ENCODE peak calls at places on chromosomes 7 and 10, in four cellular contexts. J is A549; T is CD8-positive, alpha-beta T cell; D is adrenal gland. W is an unnamed sample.

GRCh38 chr7:4631021-4631663 is 51.0 kb upstream of the FOXK1 start:
- DNase-seq in J (no peak), T (no peak), D (no peak), W (no peak)

GRCh38 chr10:16439294-16439693 is 2.5 kb downstream of the PTER start:
- DNase-seq in J (no peak), T (no peak), D (peak; percentile 32), W (no peak)

GRCh38 chr7:79528421-79528820 is 75.0 kb upstream of the MAGI2 start:
- DNase-seq in J (no peak), T (no peak), D (no peak), W (no peak)

GRCh38 chr7:114630186-114630824 is 215.7 kb downstream of the FOXP2 start:
- DNase-seq in J (no peak), T (no peak), D (no peak), W (no peak)

GRCh38 chr7:141257597-141257996 is 183.7 kb downstream of the TMEM178B start:
- DNase-seq in J (no peak), T (no peak), D (no peak), W (no peak)

GRCh38 chr10:44385726-44386438 is 985 bp upstream of the CXCL12 start:
- DNase-seq in J (no peak), T (no peak), D (no peak), W (peak; percentile 33)

GRCh38 chr10:78597791-78598555 is 470.8 kb upstream of the ZMIZ1 start:
- DNase-seq in J (no peak), T (no peak), D (no peak), W (no peak)

GRCh38 chr10:22308390-22308789 is 7.8 kb upstream of the COMMD3 start:
- DNase-seq in J (peak; percentile 46), T (no peak), D (no peak), W (no peak)

GRCh38 chr7:44176486-44176885 is 12.8 kb downstream of the GCK start:
- DNase-seq in J (no peak), T (no peak), D (no peak), W (no peak)

DNA sequence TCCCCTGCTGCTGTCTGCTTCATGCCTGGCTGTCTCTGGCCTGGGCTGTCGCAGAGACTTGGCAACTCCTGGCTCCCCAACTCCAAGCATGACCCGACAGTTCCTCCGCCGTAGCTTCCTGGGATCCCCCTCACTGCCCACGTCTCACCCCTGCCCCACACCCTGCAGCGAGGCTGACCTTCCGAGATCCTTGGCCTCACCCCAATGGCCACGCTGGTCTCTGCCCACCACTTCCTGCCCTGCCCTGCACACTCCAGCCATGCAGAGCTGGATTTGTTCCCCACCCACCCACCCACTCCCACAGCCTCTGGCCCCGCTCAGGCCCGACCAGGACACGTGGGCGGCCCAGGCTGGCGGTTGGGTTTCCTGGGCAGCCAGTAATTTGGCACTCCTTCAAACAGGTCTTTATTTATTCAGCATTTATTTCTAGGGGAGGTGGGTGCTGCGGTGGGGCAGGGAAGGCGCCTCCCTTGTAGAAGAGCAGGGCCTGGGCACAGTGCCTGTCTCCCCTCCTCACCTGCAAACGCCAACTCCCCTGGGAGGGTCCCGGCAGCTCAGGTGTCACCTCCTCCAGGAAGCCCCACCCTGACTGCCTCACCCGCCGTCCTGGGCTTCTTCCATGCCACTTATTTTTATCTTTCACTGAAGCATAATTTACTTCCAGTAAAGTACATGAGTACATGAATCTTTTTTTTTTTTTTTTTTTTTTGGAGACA is 25.5 kb downstream of the GTF2IRD1 start:
- DNase-seq in J (no peak), T (no peak), D (peak; percentile 54), W (no peak)
- H3K4me1 ChIP-seq in J (peaks cover 97% of the 10 kb centered on the region), T (no peaks in the 10 kb centered on the region), D (peaks cover 60% of the 10 kb centered on the region), W (peaks cover 56% of the 10 kb centered on the region)

DNA sequence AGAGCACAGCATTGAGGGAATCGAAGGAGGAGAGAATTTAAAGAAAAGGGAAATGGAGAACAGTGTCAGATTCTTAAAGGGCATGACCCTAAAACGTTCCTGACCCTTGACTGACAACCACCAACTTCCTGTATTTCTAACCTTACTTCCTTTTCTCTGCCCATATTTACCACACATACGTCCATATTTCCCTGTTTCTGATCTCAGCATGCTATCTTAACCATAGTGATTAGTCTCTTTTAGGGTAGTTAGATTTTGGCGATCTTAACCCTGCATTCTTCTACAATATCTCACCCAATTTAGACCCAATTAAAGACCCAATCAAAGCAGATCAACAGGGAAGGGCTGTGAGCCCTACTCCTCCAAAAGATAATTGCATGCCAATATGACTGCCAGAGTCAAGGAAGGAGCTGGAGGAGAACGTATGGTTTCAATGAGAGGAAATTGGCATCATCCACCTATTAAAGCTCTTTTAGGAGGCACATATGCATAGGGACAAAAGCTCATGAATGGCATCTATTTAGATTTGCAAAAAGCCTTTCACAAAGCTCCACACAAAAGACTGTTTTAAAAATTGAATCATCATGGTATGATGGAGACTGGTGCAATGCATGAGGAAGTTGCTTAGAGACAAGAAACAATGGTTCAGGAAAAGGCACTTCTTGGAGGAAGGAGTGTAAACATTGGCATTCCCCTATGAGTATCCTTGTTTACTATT is 49.0 kb upstream of the ARHGAP12 start:
- DNase-seq in J (no peak), T (no peak), D (no peak), W (no peak)
- TF ChIP-seq CTCF in J (no peak), T (no peak), D (no peak), W (no peak)

DNA sequence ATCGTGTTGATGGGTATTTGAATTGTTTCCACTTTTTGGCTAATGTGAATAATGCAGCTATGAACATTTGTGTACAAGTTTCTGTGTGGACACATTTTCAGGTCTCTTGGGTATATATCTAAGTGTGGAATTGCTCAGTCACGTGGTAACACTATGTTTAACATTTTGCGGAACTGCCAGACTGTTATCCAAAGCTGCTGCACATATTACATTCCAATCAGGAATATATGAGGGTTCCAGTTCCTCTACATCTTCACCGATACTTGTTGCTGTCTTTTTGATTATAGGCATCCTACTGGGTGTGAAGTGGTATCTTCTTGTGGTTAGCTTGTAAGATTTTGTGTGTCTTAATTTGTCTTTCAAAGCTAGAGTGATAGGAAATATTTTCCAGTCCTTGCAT is 6.8 kb downstream of the PTPN12 start:
- DNase-seq in J (no peak), T (no peak), D (no peak), W (no peak)
- H3K4me3 ChIP-seq in J (no peak overlapping the region), T (no peak overlapping the region), D (no peak overlapping the region), W (no peak overlapping the region)

GRCh38 chr7:137847418-137848050 is 760 bp upstream of the DGKI start:
- DNase-seq in J (no peak), T (no peak), D (no peak), W (no peak)
- H3K4me1 ChIP-seq in J (no peaks in the 10 kb centered on the region), T (peaks cover 3% of the 10 kb centered on the region), D (peaks cover 6% of the 10 kb centered on the region), W (no peaks in the 10 kb centered on the region)

W was measured in Caco-2.